ENCODE peak calls at places on chromosome 6, in five cellular contexts. Q is astrocyte of the spinal cord, L is testis, A is HFF-Myc, E is tibial artery. C is an unnamed sample.

GRCh38 chr6:27582928-27583725 is 110.2 kb upstream of the ZNF184 start:
- DNase-seq in Q (peak), L (no peak), A (no peak), E (no peak), C (no peak)

GRCh38 chr6:107108201-107108890 is 7.0 kb downstream of the BEND3 start:
- DNase-seq in Q (peak), L (no peak), A (no peak), E (peak), C (peak)

GRCh38 chr6:130029163-130029562 is 10.8 kb downstream of the L3MBTL3 start:
- DNase-seq in Q (no peak), L (no peak), A (no peak), E (no peak), C (no peak)

GRCh38 chr6:159089909-159090308 is 45.1 kb upstream of the TAGAP start:
- DNase-seq in Q (no peak), L (no peak), A (no peak), E (no peak), C (no peak)

GRCh38 chr6:135630789-135631376 is 133.3 kb upstream of the AHI1 start:
- DNase-seq in Q (peak), L (no peak), A (no peak), E (no peak), C (no peak)

GRCh38 chr6:107124934-107125348 is 9.6 kb upstream of the BEND3 start:
- DNase-seq in Q (no peak), L (no peak), A (no peak), E (no peak), C (no peak)

GRCh38 chr6:158170656-158171081 is 2.5 kb downstream of the GTF2H5 start:
- DNase-seq in Q (peak), L (no peak), A (no peak), E (no peak), C (peak)

GRCh38 chr6:152127429-152128165 is 320.1 kb downstream of the ESR1 start:
- DNase-seq in Q (no peak), L (no peak), A (no peak), E (no peak), C (no peak)

GRCh38 chr6:41739041-41739440 is 3.6 kb upstream of the TFEB start:
- DNase-seq in Q (no peak), L (no peak), A (no peak), E (no peak), C (no peak)

GRCh38 chr6:166940643-166941068 is 15.7 kb downstream of the RNASET2 start:
- DNase-seq in Q (no peak), L (no peak), A (no peak), E (no peak), C (no peak)

GRCh38 chr6:41425511-41425910 is 90.1 kb downstream of the NCR2 start:
- DNase-seq in Q (no peak), L (no peak), A (no peak), E (no peak), C (no peak)

GRCh38 chr6:49576618-49577017 is 26.1 kb downstream of the C6orf141 start:
- DNase-seq in Q (no peak), L (no peak), A (no peak), E (no peak), C (no peak)

DNA sequence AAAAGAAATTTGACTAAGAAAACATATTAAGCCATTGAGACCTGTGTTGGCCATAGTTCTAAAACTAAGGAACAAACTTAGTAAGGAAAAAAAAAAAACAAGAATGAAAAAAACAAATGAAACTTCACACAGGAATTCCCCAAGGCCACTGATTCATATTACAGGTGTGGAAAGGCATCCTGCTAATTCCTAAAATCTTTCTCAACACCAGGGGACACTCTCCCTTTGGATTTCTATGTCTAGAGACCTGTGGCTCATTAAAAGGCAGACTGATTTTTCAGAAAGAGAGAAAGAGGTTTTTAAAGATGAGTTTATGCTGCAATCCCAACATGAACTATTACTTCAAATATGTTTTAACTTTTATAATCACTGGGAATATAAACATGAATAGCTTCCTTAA is at the start of gene OR12D1:
- DNase-seq in Q (no peak), L (no peak), A (no peak), E (no peak), C (peak)
- TF ChIP-seq CTCF in Q (peak), L (no peak), A (no peak), E (no peak), C (peak)

DNA sequence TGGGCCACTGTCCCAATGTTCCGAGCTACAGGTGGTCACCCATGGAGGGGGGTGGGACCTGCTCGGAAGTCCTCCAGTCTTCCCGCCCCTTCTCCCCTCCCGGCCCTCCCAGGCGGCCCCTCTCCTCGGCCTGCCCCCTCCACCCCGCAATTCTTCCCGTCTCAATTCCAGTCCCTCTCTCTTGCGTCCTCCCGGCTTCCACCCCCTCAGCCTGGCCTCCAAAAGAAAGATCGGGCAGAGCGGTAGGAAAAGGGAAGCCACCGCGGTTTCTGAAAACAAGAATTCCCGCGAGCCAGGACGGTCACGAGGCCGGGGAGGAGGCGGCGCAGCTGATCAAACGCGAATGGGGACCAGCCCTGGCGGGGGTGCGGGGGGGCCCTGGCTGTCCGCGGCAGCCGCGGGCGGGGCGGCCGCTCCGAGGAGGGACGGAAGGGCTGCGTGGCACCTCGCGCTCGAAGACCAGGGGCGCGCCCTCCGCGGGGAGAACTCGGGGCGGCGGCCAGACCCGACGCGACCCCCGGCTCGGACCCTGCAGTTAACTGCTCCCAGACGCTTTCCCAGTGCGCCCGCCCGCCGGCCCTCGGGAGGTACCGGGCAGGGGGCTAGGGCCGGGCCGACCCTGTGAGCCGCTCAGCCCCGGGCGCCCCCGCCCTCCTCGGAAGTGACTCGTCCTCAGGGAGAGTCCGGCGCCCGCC is 1.0 kb downstream of the PXDC1 start:
- DNase-seq in Q (peak), L (peak), A (no peak), E (peak), C (no peak)
- H3K4me3 ChIP-seq in Q (peak), L (peak), A (peak), E (peak), C (peak)

GRCh38 chr6:40011844-40012243 is 77.6 kb upstream of the MOCS1 start:
- DNase-seq in Q (no peak), L (no peak), A (no peak), E (no peak), C (no peak)
- TF ChIP-seq CTCF in Q (no peak), L (no peak), A (no peak), E (no peak), C (peak)

GRCh38 chr6:133888931-133889556 is at the start of gene TCF21:
- DNase-seq in Q (peak), L (peak), A (no peak), E (no peak), C (no peak)
- H3K4me3 ChIP-seq in Q (peak), L (peak), A (no peak), E (peak), C (no peak)

GRCh38 chr6:128517124-128517523 is 3.3 kb downstream of the PTPRK start:
- DNase-seq in Q (no peak), L (no peak), A (no peak), E (no peak), C (no peak)

GRCh38 chr6:128518531-128519131 is 1.8 kb downstream of the PTPRK start:
- DNase-seq in Q (no peak), L (no peak), A (no peak), E (no peak), C (no peak)

GRCh38 chr6:128513878-128514277 is 6.5 kb downstream of the PTPRK start:
- DNase-seq in Q (no peak), L (no peak), A (no peak), E (no peak), C (no peak)

GRCh38 chr6:128515550-128516513 is 4.6 kb downstream of the PTPRK start:
- DNase-seq in Q (peak), L (no peak), A (no peak), E (no peak), C (no peak)

GRCh38 chr6:128516514-128516898 is 3.9 kb downstream of the PTPRK start:
- DNase-seq in Q (peak), L (no peak), A (no peak), E (no peak), C (no peak)
- TF ChIP-seq CTCF in Q (peak), L (no peak), A (no peak), E (peak), C (peak)

GRCh38 chr6:73652637-73653570 is 888 bp downstream of the SLC17A5 start:
- DNase-seq in Q (peak), L (peak), A (no peak), E (peak), C (no peak)

GRCh38 chr6:73657201-73657600 is 3.4 kb upstream of the SLC17A5 start:
- DNase-seq in Q (no peak), L (no peak), A (no peak), E (no peak), C (no peak)

GRCh38 chr6:73656501-73657145 is 2.8 kb upstream of the SLC17A5 start:
- DNase-seq in Q (no peak), L (no peak), A (no peak), E (no peak), C (no peak)

GRCh38 chr6:73653571-73654424 is at the start of gene SLC17A5:
- DNase-seq in Q (peak), L (peak), A (peak), E (peak), C (peak)

DNA sequence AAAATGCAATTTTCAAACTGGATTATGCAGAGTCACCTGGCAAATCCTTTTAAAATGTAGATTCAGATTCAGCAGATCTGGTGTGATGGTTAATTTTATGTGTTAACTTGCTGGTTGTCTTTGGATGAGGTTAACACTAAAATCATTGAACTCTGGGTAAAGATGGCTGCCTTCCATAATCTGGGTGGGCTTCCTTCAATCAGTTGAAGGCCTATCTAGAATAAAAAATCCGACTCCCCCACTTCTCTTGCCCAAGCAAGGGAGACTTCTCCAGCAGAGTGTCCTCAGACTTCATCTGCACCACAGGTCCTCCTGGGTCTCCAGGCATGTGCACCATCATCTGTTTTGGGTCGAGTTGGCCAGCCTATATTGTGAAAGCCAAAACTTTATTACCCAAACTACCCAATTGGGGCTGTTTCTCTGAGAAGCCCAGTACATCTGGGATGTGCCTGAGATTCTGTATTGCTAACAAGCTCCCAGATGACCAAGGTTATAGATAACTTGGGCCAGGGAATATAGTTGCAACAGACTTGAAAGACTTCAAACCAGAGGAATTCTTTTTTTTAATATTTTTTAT is 1.6 kb upstream of the SLC17A5 start:
- DNase-seq in Q (no peak), L (no peak), A (no peak), E (no peak), C (no peak)
- H3K4me3 ChIP-seq in Q (no peak), L (no peak), A (no peak), E (peak), C (peak)

DNA sequence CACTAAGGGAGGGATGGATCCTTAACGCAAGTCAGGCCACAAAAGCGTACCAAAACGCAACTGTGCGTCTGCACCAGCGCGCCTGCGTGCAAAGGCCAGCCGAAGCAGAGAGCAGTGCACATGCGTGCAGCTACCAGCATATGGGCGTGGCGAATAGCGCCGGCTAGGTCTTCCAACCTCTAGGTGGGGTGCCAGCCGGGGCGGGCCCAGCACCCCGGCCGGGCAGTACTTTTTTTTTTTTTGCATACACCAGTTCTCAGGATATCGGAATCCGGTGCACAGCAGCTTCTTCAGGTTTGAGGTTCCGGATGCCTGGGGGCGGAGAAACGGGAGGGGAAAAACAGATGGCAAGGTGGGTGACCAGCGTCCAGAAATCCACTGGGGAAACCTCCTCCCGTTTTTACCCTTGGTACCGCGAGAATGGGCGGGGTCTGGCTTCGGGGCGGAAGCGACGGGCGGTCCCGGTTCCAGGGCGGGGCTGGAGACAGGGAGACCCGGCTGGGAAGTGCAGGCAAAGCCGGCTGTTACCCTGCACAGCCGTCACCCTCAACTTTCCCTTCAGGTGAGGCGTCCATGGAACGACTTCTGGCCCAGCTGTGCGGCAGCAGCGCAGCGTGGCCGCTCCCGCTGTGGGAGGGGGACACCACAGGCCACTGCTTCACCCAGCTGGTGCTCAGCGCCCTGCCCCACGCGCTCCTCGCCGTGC is at the start of gene ABCC10:
- DNase-seq in Q (peak), L (peak), A (peak), E (peak), C (peak)
- TF ChIP-seq CTCF in Q (peak), L (peak), A (peak), E (peak), C (peak)

DNA sequence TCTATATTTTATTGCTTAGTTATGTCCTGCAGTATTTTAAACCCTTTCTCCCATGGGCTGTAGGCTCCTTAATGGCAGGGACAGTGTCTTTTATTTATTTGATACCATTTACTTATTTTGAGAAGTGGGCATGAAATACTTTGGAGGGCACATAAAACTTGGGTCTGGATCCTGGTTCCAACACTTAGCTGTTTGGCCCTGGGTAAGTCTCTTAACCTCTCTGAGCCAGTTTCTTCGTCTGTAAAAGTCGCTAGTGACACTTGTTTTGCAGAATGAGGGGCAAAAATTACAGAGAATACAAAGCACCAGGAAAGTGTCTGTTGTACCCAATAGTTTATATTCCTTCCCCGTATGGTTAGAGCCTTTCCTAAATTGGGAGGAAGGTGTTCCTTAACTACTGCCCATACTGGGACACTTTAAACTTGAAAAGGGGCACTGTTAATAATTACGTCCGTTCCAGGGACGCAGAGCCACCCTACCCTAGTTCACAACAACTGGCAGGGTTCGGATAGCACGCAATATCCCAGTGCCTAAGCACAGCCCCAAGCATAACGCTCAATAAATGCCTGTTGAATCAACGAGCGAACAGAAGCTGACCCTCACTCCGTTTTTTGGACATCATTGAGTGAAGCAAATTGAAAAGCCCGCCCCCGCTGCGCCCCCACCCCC is 6.0 kb upstream of the ARMC12 start:
- DNase-seq in Q (no peak), L (no peak), A (no peak), E (no peak), C (no peak)
- H3K4me3 ChIP-seq in Q (peak), L (peak), A (peak), E (peak), C (peak)